ENCODE peak calls at places on chromosomes 7 and 10, in four cellular contexts. W is right atrium auricular region, M is cardiac muscle cell, L is activated gamma-delta T cell. C is an unnamed sample.

GRCh38 chr10:86003201-86003621 is 363.4 kb downstream of the GRID1 start:
- DNase-seq in W (no peak), M (no peak), L (no peak), C (no peak)

GRCh38 chr10:30374353-30374752 is 25.3 kb upstream of the MTPAP start:
- DNase-seq in W (no peak), M (peak; percentile 35), L (no peak), C (no peak)

GRCh38 chr7:1898628-1899185 is 228.6 kb downstream of the ELFN1 start:
- DNase-seq in W (no peak), M (no peak), L (no peak), C (no peak)

GRCh38 chr7:152761116-152761748 is 1.7 kb downstream of the ACTR3B start:
- DNase-seq in W (no peak), M (no peak), L (no peak), C (no peak)

GRCh38 chr7:42685911-42686310 is 226.0 kb downstream of the C7orf25 start:
- DNase-seq in W (no peak), M (no peak), L (no peak), C (no peak)

GRCh38 chr7:125468855-125469174 is 539.2 kb upstream of the POT1 start:
- DNase-seq in W (no peak), M (no peak), L (peak; percentile 12), C (no peak)

GRCh38 chr7:20602306-20602705 is 13.2 kb upstream of the ABCB5 start:
- DNase-seq in W (no peak), M (no peak), L (no peak), C (no peak)

GRCh38 chr7:18566829-18567228 is 71.3 kb downstream of the HDAC9 start:
- DNase-seq in W (no peak), M (no peak), L (no peak), C (no peak)

GRCh38 chr7:28613262-28613661 is 200.9 kb downstream of the CREB5 start:
- DNase-seq in W (no peak), M (no peak), L (no peak), C (no peak)

GRCh38 chr7:97075928-97076327 is 41.6 kb upstream of the SDHAF3 start:
- DNase-seq in W (no peak), M (no peak), L (no peak), C (no peak)

GRCh38 chr10:92567952-92568600 is 5.8 kb downstream of the IDE start:
- DNase-seq in W (no peak), M (no peak), L (no peak), C (no peak)

GRCh38 chr7:956031-956430 is 1.6 kb upstream of the ADAP1 start:
- DNase-seq in W (no peak), M (no peak), L (no peak), C (no peak)

GRCh38 chr10:132061465-132062180 is 4.1 kb upstream of the JAKMIP3 start:
- DNase-seq in W (no peak), M (no peak), L (no peak), C (no peak)

GRCh38 chr7:335358-336148 is 45.6 kb downstream of the FOXL3 start:
- DNase-seq in W (no peak), M (no peak), L (no peak), C (no peak)

GRCh38 chr7:78605131-78605530 is 806.6 kb downstream of the PHTF2 start:
- DNase-seq in W (no peak), M (no peak), L (no peak), C (no peak)

GRCh38 chr7:98875501-98875900 is 2.8 kb upstream of the TRRAP start:
- DNase-seq in W (no peak), M (no peak), L (no peak), C (no peak)

GRCh38 chr10:71241114-71241898 is 28.9 kb downstream of the UNC5B start:
- DNase-seq in W (peak; percentile 84), M (no peak), L (no peak), C (no peak)

GRCh38 chr10:91879514-91880170 is 29.6 kb downstream of the FGFBP3 start:
- DNase-seq in W (no peak), M (no peak), L (no peak), C (no peak)

C was measured in HuH-7.5.